ENCODE peak calls at places on chromosomes 5 and 9, in six cellular contexts. C is HepG2, Q is mammary epithelial cell, R is GM23338, Y is hepatocyte, N is A673. Z is an unnamed sample.

GRCh38 chr9:74770508-74771261 is 117.0 kb downstream of the TRPM6 start:
- DNase-seq in C (peak; percentile 48), Q (no peak), R (peak; percentile 89), Y (peak; percentile 35), N (peak; percentile 63), Z (no peak)

GRCh38 chr9:12554636-12555035 is 138.5 kb upstream of the TYRP1 start:
- DNase-seq in C (peak; percentile 5), Q (no peak), R (peak; percentile 56), Y (peak; percentile 40), N (peak; percentile 58), Z (peak; percentile 31)

GRCh38 chr9:137611623-137612609 is 6.4 kb downstream of the ARRDC1 start:
- DNase-seq in C (peak; percentile 47), Q (peak; percentile 97), R (no peak), Y (peak; percentile 91), N (no peak), Z (peak; percentile 67)

GRCh38 chr5:101783241-101784095 is 512.6 kb downstream of the SLCO4C1 start:
- DNase-seq in C (no peak), Q (no peak), R (peak; percentile 33), Y (no peak), N (no peak), Z (peak; percentile 1)

GRCh38 chr5:88666761-88667186 is 216.2 kb downstream of the MEF2C start:
- DNase-seq in C (no peak), Q (no peak), R (peak; percentile 76), Y (no peak), N (peak; percentile 44), Z (no peak)

GRCh38 chr9:137618105-137619067 is at the start of gene EHMT1:
- DNase-seq in C (peak; percentile 67), Q (peak; percentile 76), R (peak; percentile 86), Y (peak; percentile 95), N (peak; percentile 92), Z (peak; percentile 64)

GRCh38 chr9:77820293-77820954 is 172.3 kb upstream of the GNA14 start:
- DNase-seq in C (no peak), Q (peak; percentile 70), R (no peak), Y (peak; percentile 11), N (peak; percentile 66), Z (peak; percentile 83)

GRCh38 chr9:4718911-4719310 is 22.1 kb downstream of the AK3 start:
- DNase-seq in C (no peak), Q (no peak), R (no peak), Y (no peak), N (no peak), Z (no peak)

GRCh38 chr9:129140397-129141065 is 29.3 kb downstream of the PTPA start:
- DNase-seq in C (peak; percentile 56), Q (peak; percentile 65), R (peak; percentile 50), Y (peak; percentile 68), N (peak; percentile 79), Z (peak; percentile 69)

GRCh38 chr9:114278881-114279570 is 43.9 kb upstream of the ORM1 start:
- DNase-seq in C (no peak), Q (peak; percentile 88), R (no peak), Y (no peak), N (peak; percentile 71), Z (peak; percentile 74)

GRCh38 chr5:77301447-77301878 is 91.0 kb downstream of the PDE8B start:
- DNase-seq in C (no peak), Q (no peak), R (no peak), Y (no peak), N (no peak), Z (peak; percentile 46)

GRCh38 chr5:158819840-158820620 is 279.7 kb downstream of the EBF1 start:
- DNase-seq in C (no peak), Q (peak; percentile 7), R (no peak), Y (no peak), N (no peak), Z (peak; percentile 92)

GRCh38 chr9:29289365-29289764 is 1716.1 kb upstream of the C9orf72 start:
- DNase-seq in C (no peak), Q (no peak), R (no peak), Y (no peak), N (no peak), Z (no peak)

GRCh38 chr9:91338681-91339080 is 23.0 kb downstream of the AUH start:
- DNase-seq in C (no peak), Q (no peak), R (no peak), Y (no peak), N (no peak), Z (no peak)

GRCh38 chr5:174990909-174991308 is 266.5 kb downstream of the MSX2 start:
- DNase-seq in C (no peak), Q (no peak), R (no peak), Y (no peak), N (no peak), Z (no peak)
- H3K27ac ChIP-seq in C (no peak overlapping the region), Q (no peak overlapping the region), R (no peak overlapping the region), Y (no peak overlapping the region), N (no peak overlapping the region), Z (no peak overlapping the region)

DNA sequence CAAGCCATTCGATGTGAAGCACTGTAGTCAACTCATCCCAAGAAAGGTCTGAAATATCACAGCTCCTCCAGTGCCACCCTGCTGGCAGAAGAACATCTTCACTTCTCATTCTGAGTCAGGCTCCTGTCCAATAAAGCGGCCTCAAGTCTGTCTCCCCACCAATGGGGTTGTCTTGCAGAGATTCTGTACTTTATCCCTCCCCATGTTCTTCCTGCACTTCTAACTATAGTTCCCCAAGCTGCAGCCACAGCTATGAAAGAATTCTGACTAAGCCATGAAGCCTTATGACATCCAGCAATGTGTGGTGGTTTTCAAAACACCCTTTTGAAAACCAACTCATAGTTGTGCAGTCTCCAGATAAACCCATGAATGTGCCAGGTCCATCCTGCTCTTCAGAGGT is 6.8 kb downstream of the MACROH2A1 start:
- DNase-seq in C (no peak), Q (peak; percentile 71), R (no peak), Y (no peak), N (no peak), Z (peak; percentile 46)
- H3K4me1 ChIP-seq in C (peaks cover 62% of the 10 kb centered on the region), Q (peaks cover 93% of the 10 kb centered on the region), R (peaks cover 7% of the 10 kb centered on the region), Y (peaks cover 62% of the 10 kb centered on the region), N (peaks cover 10% of the 10 kb centered on the region), Z (peaks cover 42% of the 10 kb centered on the region)

GRCh38 chr9:14533867-14534650 is 159.2 kb downstream of the ZDHHC21 start:
- DNase-seq in C (no peak), Q (no peak), R (peak; percentile 8), Y (no peak), N (no peak), Z (no peak)
- TF ChIP-seq EZH2 in C (no peak), Q (no peak), R (no peak), Y (no peak), N (no peak), Z (no peak)

DNA sequence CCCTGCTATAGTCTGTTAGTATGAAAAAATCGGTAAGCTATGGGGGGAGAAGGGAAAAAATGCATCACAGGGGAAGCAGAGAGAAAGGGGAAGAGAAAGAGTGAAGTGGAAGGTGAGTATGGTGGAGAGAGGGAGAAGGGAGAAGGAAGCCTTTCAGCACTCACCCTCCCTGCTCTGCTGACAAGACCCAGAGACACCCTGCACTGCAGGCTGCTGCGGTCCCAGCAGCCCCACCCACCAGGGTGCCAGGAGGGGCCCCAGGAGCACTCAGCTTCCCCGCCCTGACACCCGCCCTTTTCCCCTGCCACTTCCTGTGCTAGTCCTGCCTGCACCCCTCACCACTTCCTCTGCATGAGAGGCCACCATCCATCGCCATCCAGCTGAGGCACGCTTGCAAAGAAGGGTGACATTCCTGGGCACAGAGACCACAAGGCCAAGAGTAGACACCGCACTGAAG is 12.7 kb downstream of the STK10 start:
- DNase-seq in C (peak; percentile 25), Q (no peak), R (no peak), Y (no peak), N (no peak), Z (no peak)
- H3K27ac ChIP-seq in C (no peak overlapping the region), Q (no peak overlapping the region), R (no peak overlapping the region), Y (no peak overlapping the region), N (no peak overlapping the region), Z (no peak overlapping the region)

GRCh38 chr5:14824490-14824889 is 47.1 kb downstream of the ANKH start:
- DNase-seq in C (no peak), Q (no peak), R (no peak), Y (no peak), N (no peak), Z (no peak)
- H3K4me1 ChIP-seq in C (peaks cover 19% of the 10 kb centered on the region), Q (peaks cover 16% of the 10 kb centered on the region), R (no peaks in the 10 kb centered on the region), Y (no peaks in the 10 kb centered on the region), N (no peaks in the 10 kb centered on the region), Z (peaks cover 2% of the 10 kb centered on the region)

GRCh38 chr5:177984565-177985166 is 11.4 kb downstream of the PROP1 start:
- DNase-seq in C (no peak), Q (no peak), R (peak; percentile 44), Y (no peak), N (peak; percentile 3), Z (peak; percentile 6)
- TF ChIP-seq EZH2 in C (no peak), Q (no peak), R (peak; percentile 40), Y (no peak), N (peak; percentile 48), Z (peak; percentile 83)

GRCh38 chr5:151798674-151799073 is 26.9 kb downstream of the G3BP1 start:
- DNase-seq in C (no peak), Q (no peak), R (no peak), Y (no peak), N (no peak), Z (no peak)

GRCh38 chr5:151795426-151795825 is 23.7 kb downstream of the G3BP1 start:
- DNase-seq in C (no peak), Q (no peak), R (no peak), Y (no peak), N (no peak), Z (no peak)

GRCh38 chr5:151800527-151800926 is 28.8 kb downstream of the G3BP1 start:
- DNase-seq in C (no peak), Q (no peak), R (no peak), Y (no peak), N (no peak), Z (no peak)

DNA sequence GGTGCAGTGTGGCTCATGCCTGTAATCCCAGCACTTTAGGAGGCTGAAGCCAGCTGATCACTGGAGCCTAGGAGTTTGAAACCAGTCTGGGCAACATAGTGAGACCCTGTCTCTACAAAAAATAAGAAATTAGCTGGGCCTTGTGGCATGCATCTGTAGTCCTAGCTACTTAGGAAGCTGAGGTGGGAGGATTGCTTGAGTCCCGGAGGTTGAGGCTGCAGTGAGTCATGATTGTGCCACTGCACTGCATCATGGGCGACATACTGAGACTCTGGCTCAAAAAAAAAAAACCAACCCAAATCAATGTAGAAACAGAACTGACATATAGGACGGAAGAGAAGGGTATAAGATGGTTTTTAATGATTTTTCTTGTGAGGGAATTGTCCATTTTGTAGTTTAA is 27.7 kb downstream of the G3BP1 start:
- DNase-seq in C (no peak), Q (peak; percentile 25), R (no peak), Y (no peak), N (no peak), Z (no peak)
- H3K27ac ChIP-seq in C (no peak overlapping the region), Q (no peak overlapping the region), R (no peak overlapping the region), Y (no peak overlapping the region), N (no peak overlapping the region), Z (no peak overlapping the region)

GRCh38 chr5:143390941-143391340 is 12.5 kb downstream of the NR3C1 start:
- DNase-seq in C (no peak), Q (no peak), R (no peak), Y (no peak), N (no peak), Z (no peak)

GRCh38 chr5:143390258-143390657 is 13.2 kb downstream of the NR3C1 start:
- DNase-seq in C (no peak), Q (no peak), R (no peak), Y (no peak), N (no peak), Z (peak; percentile 30)

GRCh38 chr5:143384865-143385657 is 18.4 kb downstream of the NR3C1 start:
- DNase-seq in C (no peak), Q (no peak), R (no peak), Y (no peak), N (no peak), Z (no peak)

GRCh38 chr5:143383988-143384387 is 19.5 kb downstream of the NR3C1 start:
- DNase-seq in C (no peak), Q (no peak), R (no peak), Y (no peak), N (no peak), Z (no peak)

GRCh38 chr5:143386725-143387124 is 16.8 kb downstream of the NR3C1 start:
- DNase-seq in C (no peak), Q (peak; percentile 74), R (no peak), Y (no peak), N (no peak), Z (peak; percentile 59)
- H3K4me1 ChIP-seq in C (no peaks in the 10 kb centered on the region), Q (peaks cover 11% of the 10 kb centered on the region), R (no peaks in the 10 kb centered on the region), Y (no peaks in the 10 kb centered on the region), N (no peaks in the 10 kb centered on the region), Z (peaks cover 3% of the 10 kb centered on the region)

Z was measured in fibroblast of lung.